ENCODE peak calls at places on chromosome 3, in seven cellular contexts. P is WTC11, X is psoas muscle, B is esophagus squamous epithelium, M is GM23338, H is mesenchymal stem cell, T is cardiac septum. D is an unnamed sample.

GRCh38 chr3:185152433-185153169 is at the start of gene C3orf70:
- DNase-seq in P (peak), X (peak), B (no peak), M (peak), H (peak), T (peak), D (peak)

GRCh38 chr3:196813903-196814302 is 53.8 kb upstream of the SENP5 start:
- DNase-seq in P (no peak), X (no peak), B (no peak), M (no peak), H (peak), T (no peak), D (peak)

GRCh38 chr3:123469323-123469995 is 20.6 kb upstream of the ADCY5 start:
- DNase-seq in P (no peak), X (no peak), B (no peak), M (no peak), H (no peak), T (no peak), D (no peak)

GRCh38 chr3:98709433-98709832 is 53.7 kb upstream of the ST3GAL6 start:
- DNase-seq in P (no peak), X (no peak), B (no peak), M (no peak), H (no peak), T (no peak), D (no peak)

GRCh38 chr3:101725192-101725889 is 927 bp downstream of the CEP97 start:
- DNase-seq in P (peak), X (peak), B (no peak), M (peak), H (peak), T (peak), D (peak)

GRCh38 chr3:12556723-12557471 is at the start of gene MKRN2:
- DNase-seq in P (peak), X (peak), B (peak), M (peak), H (peak), T (peak), D (peak)

GRCh38 chr3:139299261-139300132 is 44.3 kb upstream of the MRPS22 start:
- DNase-seq in P (peak), X (no peak), B (no peak), M (peak), H (peak), T (no peak), D (no peak)

GRCh38 chr3:16801223-16801622 is 83.5 kb upstream of the PLCL2 start:
- DNase-seq in P (no peak), X (no peak), B (no peak), M (no peak), H (no peak), T (no peak), D (no peak)

GRCh38 chr3:69324362-69325025 is 61.4 kb downstream of the FRMD4B start:
- DNase-seq in P (no peak), X (no peak), B (no peak), M (peak), H (no peak), T (no peak), D (no peak)

GRCh38 chr3:197736010-197736490 is 654 bp downstream of the RUBCN start:
- DNase-seq in P (no peak), X (peak), B (no peak), M (peak), H (peak), T (no peak), D (no peak)

GRCh38 chr3:30681276-30682211 is 75.1 kb downstream of the TGFBR2 start:
- DNase-seq in P (no peak), X (peak), B (no peak), M (no peak), H (peak), T (no peak), D (peak)

D was measured in endothelial cell of umbilical vein.